ENCODE peak calls at places on chromosomes 4 and X, in four cellular contexts. D, X, B and A are unnamed samples.

GRCh38 chr4:25178838-25179261 is 18.6 kb upstream of the SEPSECS start:
- DNase-seq in B (peak; percentile 15), D (no peak), X (no peak), A (no peak)

GRCh38 chr4:10045481-10045880 is 24.2 kb upstream of the SLC2A9 start:
- DNase-seq in B (no peak), X (peak; percentile 37), D (peak; percentile 29), A (peak; percentile 43)

GRCh38 chrX:81195712-81196111 is 6.0 kb downstream of the HMGN5 start:
- DNase-seq in B (peak; percentile 55), D (peak; percentile 67), X (peak; percentile 42), A (peak; percentile 35)

GRCh38 chrX:142186103-142186502 is 19.0 kb downstream of the MAGEC2 start:
- DNase-seq in X (no peak), B (no peak), D (no peak), A (no peak)

GRCh38 chr4:156185514-156185913 is 231.8 kb upstream of the CTSO start:
- DNase-seq in B (no peak), X (no peak), D (no peak), A (no peak)

GRCh38 chr4:110003401-110004187 is 90.9 kb downstream of the EGF start:
- DNase-seq in B (no peak), X (no peak), D (no peak), A (no peak)

GRCh38 chr4:87579478-87579877 is 28.9 kb upstream of the DSPP start:
- DNase-seq in X (no peak), D (no peak), B (no peak), A (no peak)

GRCh38 chr4:87322754-87323153 is at the start of gene HSD17B13:
- DNase-seq in B (no peak), X (no peak), D (no peak), A (no peak)

GRCh38 chr4:107977966-107978705 is 11.6 kb upstream of the HADH start:
- DNase-seq in B (no peak), X (no peak), D (no peak), A (no peak)

GRCh38 chr4:14749910-14750309 is 252.4 kb upstream of the CPEB2 start:
- DNase-seq in D (peak; percentile 29), B (peak; percentile 28), X (peak; percentile 22), A (peak; percentile 32)

GRCh38 chrX:102765217-102765616 is 44.7 kb downstream of the GPRASP3 start:
- DNase-seq in X (no peak), B (no peak), D (peak; percentile 86), A (no peak)

GRCh38 chrX:9311411-9312160 is 153.3 kb upstream of the TBL1X start:
- DNase-seq in D (no peak), X (no peak), B (no peak), A (no peak)

GRCh38 chr4:7187691-7188090 is 4.6 kb upstream of the SORCS2 start:
- DNase-seq in X (no peak), D (no peak), B (no peak), A (no peak)

GRCh38 chr4:175536852-175537453 is 275.1 kb downstream of the GPM6A start:
- DNase-seq in B (no peak), X (peak; percentile 40), D (peak; percentile 66), A (peak; percentile 55)